ENCODE peak calls at places on chromosomes 7 and 10, in five cellular contexts. N, L, V, Y and H are unnamed samples.

GRCh38 chr10:59362991-59363390 is 642 bp upstream of the FAM13C start:
- DNase-seq in N (peak), L (peak), V (no peak), Y (peak), H (peak)

GRCh38 chr10:29414501-29414900 is 125.6 kb downstream of the LYZL1 start:
- DNase-seq in N (no peak), L (no peak), V (no peak), Y (no peak), H (no peak)

GRCh38 chr7:25656071-25656470 is 427.8 kb upstream of the NPVF start:
- DNase-seq in N (no peak), L (no peak), V (no peak), Y (no peak), H (no peak)

GRCh38 chr10:119348516-119349240 is 141.3 kb downstream of the GRK5 start:
- DNase-seq in N (no peak), L (no peak), V (no peak), Y (no peak), H (no peak)

GRCh38 chr10:132915411-132915810 is 27.0 kb downstream of the CFAP46 start:
- DNase-seq in N (no peak), L (no peak), V (no peak), Y (no peak), H (no peak)

GRCh38 chr10:122856902-122857301 is 11.2 kb upstream of the CUZD1 start:
- DNase-seq in N (no peak), L (no peak), V (no peak), Y (no peak), H (no peak)

GRCh38 chr7:142248166-142249160 is 9.4 kb downstream of the PRSS58 start:
- DNase-seq in N (no peak), L (peak), V (no peak), Y (no peak), H (no peak)

GRCh38 chr7:47180268-47180826 is 401.6 kb downstream of the TNS3 start:
- DNase-seq in N (peak), L (peak), V (no peak), Y (no peak), H (no peak)

GRCh38 chr10:49359349-49360231 is 36.3 kb downstream of the DRGX start:
- DNase-seq in N (no peak), L (no peak), V (no peak), Y (no peak), H (no peak)

GRCh38 chr10:67696029-67696428 is at the start of gene CTNNA3:
- DNase-seq in N (no peak), L (peak), V (no peak), Y (no peak), H (no peak)

GRCh38 chr7:121085922-121086321 is 97.4 kb downstream of the CPED1 start:
- DNase-seq in N (no peak), L (no peak), V (no peak), Y (no peak), H (no peak)

GRCh38 chr10:88851706-88852105 is at the start of gene ANKRD22:
- DNase-seq in N (no peak), L (no peak), V (no peak), Y (peak), H (no peak)

GRCh38 chr7:150382123-150382843 is 3.2 kb downstream of the ZNF775 start:
- DNase-seq in N (no peak), L (peak), V (no peak), Y (no peak), H (peak)

GRCh38 chr10:24331457-24331856 is 122.5 kb downstream of the KIAA1217 start:
- DNase-seq in N (no peak), L (no peak), V (no peak), Y (no peak), H (peak)

GRCh38 chr10:132468651-132469050 is 68.9 kb upstream of the INPP5A start:
- DNase-seq in N (no peak), L (no peak), V (no peak), Y (peak), H (no peak)

GRCh38 chr7:131040467-131040932 is 287.2 kb upstream of the MKLN1 start:
- DNase-seq in N (no peak), L (peak), V (no peak), Y (no peak), H (peak)

GRCh38 chr7:105202561-105203130 is 186.1 kb downstream of the SRPK2 start:
- DNase-seq in N (no peak), L (no peak), V (no peak), Y (no peak), H (no peak)

GRCh38 chr10:86020139-86020538 is 346.5 kb downstream of the GRID1 start:
- DNase-seq in N (no peak), L (no peak), V (no peak), Y (no peak), H (no peak)

GRCh38 chr7:49324707-49325106 is 400.4 kb downstream of the CDC14C start:
- DNase-seq in N (no peak), L (peak), V (no peak), Y (no peak), H (no peak)

GRCh38 chr10:86349474-86349873 is 17.1 kb downstream of the GRID1 start:
- DNase-seq in N (no peak), L (peak), V (no peak), Y (no peak), H (no peak)

GRCh38 chr7:29854257-29854938 is 48.1 kb downstream of the WIPF3 start:
- DNase-seq in N (no peak), L (no peak), V (no peak), Y (no peak), H (no peak)

GRCh38 chr10:114499630-114500190 is 95.4 kb upstream of the AFAP1L2 start:
- DNase-seq in N (no peak), L (no peak), V (no peak), Y (no peak), H (no peak)

GRCh38 chr10:61628875-61629513 is 33.7 kb upstream of the CABCOCO1 start:
- DNase-seq in N (no peak), L (no peak), V (no peak), Y (no peak), H (no peak)

GRCh38 chr7:32346253-32346652 is 143.9 kb downstream of the LSM5 start:
- DNase-seq in N (no peak), L (no peak), V (no peak), Y (no peak), H (no peak)

GRCh38 chr7:108311446-108312168 is 144.6 kb downstream of the NRCAM start:
- DNase-seq in N (no peak), L (no peak), V (no peak), Y (no peak), H (no peak)

GRCh38 chr7:31487071-31487470 is 26.8 kb upstream of the ITPRID1 start:
- DNase-seq in N (peak), L (no peak), V (no peak), Y (no peak), H (no peak)

GRCh38 chr10:61757525-61758397 is 95.0 kb downstream of the CABCOCO1 start:
- DNase-seq in N (no peak), L (no peak), V (no peak), Y (no peak), H (no peak)

GRCh38 chr10:30422981-30423654 is 10.9 kb upstream of the MAP3K8 start:
- DNase-seq in N (no peak), L (peak), V (no peak), Y (peak), H (no peak)

DNA sequence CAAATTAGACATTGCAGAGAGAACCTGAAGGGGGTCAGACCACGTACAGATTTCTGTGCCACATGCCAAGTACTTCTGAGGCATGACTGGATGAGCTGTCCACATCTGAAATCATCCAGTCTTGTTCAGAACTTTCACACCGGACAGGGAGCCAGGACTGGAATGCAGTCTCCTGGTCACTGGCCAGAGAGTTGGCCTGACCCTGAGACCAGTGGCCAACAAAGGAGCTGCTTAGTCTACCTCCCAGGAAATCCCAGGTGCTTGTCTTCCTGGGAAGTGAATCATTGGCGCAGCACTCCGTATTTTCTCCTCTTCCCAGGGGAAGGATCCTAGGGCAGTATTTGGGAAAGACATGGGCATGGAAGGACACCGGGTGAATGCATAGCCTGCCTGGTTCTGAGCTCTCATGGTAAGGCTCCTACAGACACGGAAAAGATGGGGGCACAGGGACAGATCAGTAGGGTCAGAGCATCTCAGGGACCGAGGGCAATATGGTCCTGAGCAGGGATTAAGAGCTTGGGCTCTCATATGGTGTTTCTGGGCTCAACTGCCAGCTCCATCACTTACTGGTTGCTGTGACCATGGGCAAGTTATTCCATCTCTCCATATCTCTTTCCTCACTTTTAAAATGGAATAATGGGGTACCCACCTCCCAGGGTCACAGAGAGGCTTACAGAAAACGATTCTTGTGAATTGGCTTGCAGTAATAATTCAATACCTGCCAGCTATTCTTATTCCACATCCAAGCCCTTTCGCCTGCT is 1.3 kb upstream of the SCD start:
- DNase-seq in N (no peak), L (peak), V (no peak), Y (no peak), H (no peak)
- H3K27ac ChIP-seq in N (peak), L (peak), V (no peak), Y (no peak), H (peak)

GRCh38 chr7:106944035-106944665 is 79.1 kb downstream of the PIK3CG start:
- DNase-seq in N (no peak), L (no peak), V (no peak), Y (no peak), H (no peak)

GRCh38 chr7:106952658-106953231 is 87.7 kb downstream of the PIK3CG start:
- DNase-seq in N (peak), L (no peak), V (no peak), Y (peak), H (no peak)

GRCh38 chr7:106952175-106952657 is 87.1 kb downstream of the PIK3CG start:
- DNase-seq in N (no peak), L (no peak), V (no peak), Y (no peak), H (no peak)

DNA sequence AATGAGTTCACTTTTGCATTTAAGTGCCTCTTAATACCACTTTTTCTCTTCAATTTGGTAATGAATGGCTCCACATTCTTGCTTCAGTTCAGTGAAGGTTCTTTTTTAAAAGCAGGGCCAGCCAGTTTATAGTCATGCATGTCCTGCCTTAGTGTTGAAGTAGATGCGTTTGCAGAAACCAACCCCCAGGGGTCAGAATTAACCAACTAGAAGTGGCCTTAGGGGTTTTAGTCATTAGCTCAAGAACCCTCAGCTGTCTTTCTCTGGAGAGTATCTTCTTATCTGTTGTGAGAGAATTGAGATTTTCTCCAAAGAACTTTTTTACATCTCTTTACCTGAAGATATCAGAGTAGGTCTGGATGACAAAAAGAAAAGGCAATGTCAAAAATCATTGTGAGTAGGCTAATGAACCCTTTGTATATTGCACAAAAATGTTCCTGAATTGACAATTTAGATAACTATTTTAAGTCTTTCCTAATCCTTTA is 82.2 kb downstream of the PIK3CG start:
- DNase-seq in N (no peak), L (peak), V (no peak), Y (no peak), H (peak)
- H3K27ac ChIP-seq in N (no peak), L (no peak), V (no peak), Y (no peak), H (no peak)

GRCh38 chr7:6444516-6445269 is 3.1 kb downstream of the DAGLB start:
- DNase-seq in N (no peak), L (no peak), V (no peak), Y (no peak), H (no peak)

GRCh38 chr7:6446977-6447588 is 671 bp downstream of the DAGLB start:
- DNase-seq in N (peak), L (peak), V (no peak), Y (peak), H (no peak)

GRCh38 chr7:6442114-6442513 is 5.6 kb downstream of the DAGLB start:
- DNase-seq in N (no peak), L (no peak), V (no peak), Y (no peak), H (no peak)

GRCh38 chr7:6440381-6440780 is 7.4 kb downstream of the DAGLB start:
- DNase-seq in N (no peak), L (no peak), V (no peak), Y (no peak), H (no peak)

DNA sequence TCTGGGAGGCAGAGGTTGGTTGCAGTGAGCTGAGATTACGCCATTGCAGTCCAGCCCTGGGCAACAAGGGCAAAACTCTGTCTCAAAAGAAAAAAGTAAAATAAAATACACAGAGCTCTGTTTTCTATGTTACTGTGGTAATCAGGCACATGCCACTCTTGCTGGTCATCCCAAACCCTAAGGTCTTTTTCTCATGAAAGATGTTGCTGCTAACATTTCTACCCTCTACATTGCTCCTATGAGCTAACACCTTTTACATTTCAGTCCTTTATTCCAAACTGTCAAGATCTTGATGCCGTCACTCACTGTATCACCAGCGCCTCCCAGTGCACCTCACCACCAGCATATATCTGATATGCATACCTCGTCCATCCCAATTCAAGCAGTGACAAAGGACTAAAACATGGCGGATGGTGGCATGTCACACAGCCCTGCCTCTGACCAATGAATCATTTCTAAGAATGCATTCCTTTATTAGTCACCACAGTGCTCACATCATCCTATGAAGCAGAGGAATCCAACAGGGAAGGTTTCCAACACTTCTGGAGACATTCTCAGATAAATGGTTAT is 4.3 kb downstream of the DAGLB start:
- DNase-seq in N (no peak), L (no peak), V (no peak), Y (no peak), H (no peak)
- H3K27ac ChIP-seq in N (no peak), L (no peak), V (no peak), Y (no peak), H (no peak)

DNA sequence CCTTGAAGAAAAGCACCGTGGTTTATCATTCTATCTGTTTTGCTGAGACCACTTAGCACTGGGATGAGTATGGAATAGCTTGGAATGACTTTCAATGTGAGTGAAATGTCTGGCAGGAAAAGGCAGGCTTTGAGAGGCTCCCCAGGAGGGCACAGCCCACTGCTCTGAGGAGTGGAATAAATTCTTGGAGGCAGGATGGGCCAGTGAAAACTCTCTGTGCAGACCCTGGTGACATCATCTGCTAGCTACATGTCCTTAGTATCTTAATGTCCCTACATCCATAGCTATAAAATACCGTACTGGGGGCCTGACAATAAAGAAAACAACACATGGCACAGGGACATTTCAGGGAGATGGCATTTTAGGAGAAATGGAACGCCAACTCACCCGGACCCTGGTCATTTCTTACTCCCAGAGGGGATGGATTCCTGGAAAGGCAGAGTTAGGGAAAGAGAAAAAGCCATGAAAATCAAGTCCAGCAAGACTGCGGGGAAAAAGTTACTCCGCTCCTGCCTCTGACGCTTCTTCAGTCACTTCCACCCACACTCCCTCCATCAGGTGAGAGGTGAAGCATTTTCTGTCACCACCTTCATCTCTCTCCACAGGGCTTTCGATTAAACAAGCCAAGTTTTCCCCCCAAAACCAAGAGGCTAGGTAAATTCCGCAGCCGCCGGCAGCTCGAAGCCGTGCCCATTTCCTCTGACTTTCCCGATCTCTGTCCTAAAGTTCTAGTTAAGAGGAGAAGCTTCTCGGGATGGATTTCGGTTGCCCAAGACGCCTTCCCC is 974 bp downstream of the ZNF239 start:
- DNase-seq in N (no peak), L (peak), V (no peak), Y (no peak), H (no peak)
- H3K27ac ChIP-seq in N (peak), L (no peak), V (peak), Y (no peak), H (no peak)